ENCODE peak calls at places on chromosomes 5 and 9, in seven cellular contexts. J is mesendoderm, F is H9, Y is neuronal stem cell, P is H1, O is IMR-90, V is mesenchymal stem cell. G is an unnamed sample.

GRCh38 chr9:124820606-124821246 is 32.5 kb upstream of the WDR38 start:
- DNase-seq in J (no peak), F (no peak), Y (no peak), P (no peak), O (no peak), V (no peak), G (no peak)

GRCh38 chr9:128774804-128775203 is 3.1 kb upstream of the ZER1 start:
- DNase-seq in J (no peak), F (no peak), Y (no peak), P (no peak), O (no peak), V (no peak), G (no peak)

GRCh38 chr5:153067869-153068268 is 422.6 kb upstream of the GRIA1 start:
- DNase-seq in J (no peak), F (no peak), Y (no peak), P (no peak), O (no peak), V (no peak), G (no peak)

GRCh38 chr5:67209141-67209771 is 12.7 kb upstream of the CD180 start:
- DNase-seq in J (peak; percentile 89), F (peak; percentile 81), Y (peak; percentile 67), P (peak; percentile 44), O (peak; percentile 72), V (peak; percentile 72), G (peak; percentile 58)

GRCh38 chr5:176413255-176413565 is 3.1 kb downstream of the CLTB start:
- DNase-seq in J (no peak), F (no peak), Y (no peak), P (no peak), O (no peak), V (peak; percentile 24), G (no peak)

GRCh38 chr5:157994271-157994691 is 135.3 kb upstream of the CLINT1 start:
- DNase-seq in J (no peak), F (no peak), Y (no peak), P (no peak), O (no peak), V (no peak), G (no peak)

GRCh38 chr9:87350915-87351314 is 146.8 kb upstream of the DAPK1 start:
- DNase-seq in J (no peak), F (no peak), Y (no peak), P (no peak), O (no peak), V (peak; percentile 77), G (no peak)

GRCh38 chr9:37363124-37363523 is 59.4 kb upstream of the GRHPR start:
- DNase-seq in J (no peak), F (no peak), Y (no peak), P (no peak), O (no peak), V (no peak), G (no peak)

GRCh38 chr5:7320641-7321170 is 75.2 kb upstream of the ADCY2 start:
- DNase-seq in J (no peak), F (no peak), Y (no peak), P (no peak), O (no peak), V (no peak), G (no peak)

GRCh38 chr9:26975728-26976707 is 19.8 kb downstream of the IFT74 start:
- DNase-seq in J (peak; percentile 84), F (peak; percentile 89), Y (peak; percentile 30), P (peak; percentile 74), O (peak; percentile 46), V (peak; percentile 63), G (peak; percentile 74)

GRCh38 chr5:158841918-158842317 is 257.8 kb downstream of the EBF1 start:
- DNase-seq in J (no peak), F (no peak), Y (no peak), P (no peak), O (no peak), V (no peak), G (no peak)

GRCh38 chr5:107451028-107451427 is 219.7 kb downstream of the EFNA5 start:
- DNase-seq in J (no peak), F (no peak), Y (no peak), P (no peak), O (no peak), V (no peak), G (no peak)

GRCh38 chr9:36149197-36149596 is 12.7 kb downstream of the GLIPR2 start:
- DNase-seq in J (no peak), F (no peak), Y (no peak), P (no peak), O (peak; percentile 79), V (peak; percentile 92), G (no peak)

GRCh38 chr5:133446440-133446839 is 165.9 kb downstream of the FSTL4 start:
- DNase-seq in J (no peak), F (no peak), Y (no peak), P (no peak), O (no peak), V (no peak), G (no peak)

GRCh38 chr9:114538241-114538640 is 33.0 kb upstream of the WHRN start:
- DNase-seq in J (peak; percentile 84), F (peak; percentile 78), Y (no peak), P (peak; percentile 23), O (no peak), V (no peak), G (peak; percentile 22)

GRCh38 chr5:114152656-114153360 is 209.1 kb upstream of the KCNN2 start:
- DNase-seq in J (no peak), F (no peak), Y (no peak), P (no peak), O (peak; percentile 53), V (no peak), G (no peak)

GRCh38 chr9:123265833-123266232 is 2.6 kb downstream of the STRBP start:
- DNase-seq in J (peak; percentile 13), F (no peak), Y (no peak), P (no peak), O (no peak), V (no peak), G (peak; percentile 18)

GRCh38 chr5:144697847-144698262 is 527.2 kb downstream of the KCTD16 start:
- DNase-seq in J (peak; percentile 65), F (no peak), Y (no peak), P (no peak), O (peak; percentile 97), V (peak; percentile 55), G (no peak)

GRCh38 chr9:118059520-118060278 is 355.5 kb downstream of the TLR4 start:
- DNase-seq in J (peak; percentile 51), F (no peak), Y (peak; percentile 62), P (no peak), O (no peak), V (peak; percentile 24), G (peak; percentile 55)

GRCh38 chr9:72305102-72305546 is 59.9 kb downstream of the ZFAND5 start:
- DNase-seq in J (peak; percentile 96), F (peak; percentile 74), Y (peak; percentile 26), P (peak; percentile 13), O (peak; percentile 92), V (peak; percentile 97), G (peak; percentile 92)

GRCh38 chr5:95244479-95244878 is 40.4 kb downstream of the MCTP1 start:
- DNase-seq in J (no peak), F (peak; percentile 33), Y (no peak), P (no peak), O (no peak), V (no peak), G (no peak)

GRCh38 chr9:126615251-126615790 is 1.6 kb downstream of the LMX1B start:
- DNase-seq in J (peak; percentile 63), F (peak; percentile 72), Y (no peak), P (no peak), O (peak; percentile 4), V (peak; percentile 28), G (peak; percentile 16)
- H3K4me1 ChIP-seq in J (peaks cover 9% of the 10 kb centered on the region), F (peaks cover 3% of the 10 kb centered on the region), Y (peaks cover 10% of the 10 kb centered on the region), P (peaks cover 20% of the 10 kb centered on the region), O (no peaks in the 10 kb centered on the region), V (peaks cover 34% of the 10 kb centered on the region), G (peaks cover 17% of the 10 kb centered on the region)

GRCh38 chr9:101209670-101210069 is 175.1 kb downstream of the BAAT start:
- DNase-seq in J (no peak), F (no peak), Y (no peak), P (no peak), O (no peak), V (no peak), G (no peak)
- H2BK5ac ChIP-seq in J (no peak overlapping the region), F (no peak overlapping the region), Y (no peak overlapping the region), P (no peak overlapping the region), O (no peak overlapping the region), V (no peak overlapping the region), G (no peak overlapping the region)

GRCh38 chr5:139051392-139051791 is 146.8 kb downstream of the SIL1 start:
- DNase-seq in J (no peak), F (no peak), Y (no peak), P (no peak), O (no peak), V (no peak), G (no peak)
- H2BK120ac ChIP-seq in J (no peak overlapping the region), F (no peak overlapping the region), Y (no peak overlapping the region), P (no peak overlapping the region), O (no peak overlapping the region), V (no peak overlapping the region), G (no peak overlapping the region)

DNA sequence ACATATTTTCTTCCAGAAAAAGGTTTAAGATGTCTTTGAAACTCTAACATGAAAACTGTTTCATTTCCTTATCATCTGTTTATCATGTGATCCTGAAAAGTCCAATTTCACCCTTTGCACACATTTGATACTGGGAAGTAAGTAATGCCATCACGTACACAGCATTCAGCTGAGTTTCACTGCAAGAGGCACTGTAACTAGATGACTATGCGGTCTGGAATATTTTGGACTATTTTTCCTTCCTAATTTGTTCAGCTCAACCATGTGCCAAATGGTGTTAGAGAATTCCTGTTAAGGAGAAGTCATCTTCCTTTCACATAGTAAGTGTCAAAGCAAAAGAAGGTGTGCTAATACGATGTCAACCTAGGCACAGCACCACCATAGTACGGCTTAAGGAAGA is 77.6 kb downstream of the GNAQ start:
- DNase-seq in J (no peak), F (no peak), Y (no peak), P (no peak), O (peak; percentile 60), V (peak; percentile 22), G (peak; percentile 28)
- H3K4me1 ChIP-seq in J (peaks cover 17% of the 10 kb centered on the region), F (peaks cover 13% of the 10 kb centered on the region), Y (no peaks in the 10 kb centered on the region), P (peaks cover 22% of the 10 kb centered on the region), O (peaks cover 10% of the 10 kb centered on the region), V (peaks cover 5% of the 10 kb centered on the region), G (peaks cover 6% of the 10 kb centered on the region)

GRCh38 chr9:1659036-1659701 is 356.0 kb upstream of the SMARCA2 start:
- DNase-seq in J (no peak), F (no peak), Y (no peak), P (no peak), O (no peak), V (no peak), G (no peak)
- H2BK5ac ChIP-seq in J (no peak overlapping the region), F (no peak overlapping the region), Y (no peak overlapping the region), P (no peak overlapping the region), O (no peak overlapping the region), V (no peak overlapping the region), G (no peak overlapping the region)